ENCODE peak calls at places on chromosomes 11 and 22, in five cellular contexts. Q is H9, A is neuronal stem cell, K is trophoblast cell, I is H1. Z is an unnamed sample.

GRCh38 chr11:86486261-86487030 is 111.8 kb downstream of the CCDC81 start:
- DNase-seq in K (no peak), A (no peak), I (no peak), Q (no peak), Z (no peak)

GRCh38 chr11:130737041-130737830 is 179.0 kb downstream of the SNX19 start:
- DNase-seq in K (no peak), A (no peak), Q (no peak), I (no peak), Z (no peak)

GRCh38 chr11:12806113-12806512 is 131.9 kb downstream of the TEAD1 start:
- DNase-seq in Q (no peak), K (peak; percentile 61), A (no peak), I (no peak), Z (peak; percentile 74)

GRCh38 chr11:111512296-111513239 is at the start of gene BTG4:
- DNase-seq in K (peak; percentile 62), A (no peak), I (peak; percentile 65), Q (peak; percentile 56), Z (peak; percentile 51)

GRCh38 chr11:127345819-127346459 is 345.4 kb upstream of the KIRREL3 start:
- DNase-seq in Q (peak; percentile 48), I (peak; percentile 69), K (peak; percentile 6), A (peak; percentile 39), Z (peak; percentile 10)

GRCh38 chr11:3037041-3037944 is 19.9 kb downstream of the CARS1 start:
- DNase-seq in K (peak; percentile 66), I (peak; percentile 90), A (peak; percentile 83), Q (peak; percentile 84), Z (peak; percentile 82)

GRCh38 chr11:86230196-86230813 is 14.2 kb upstream of the EED start:
- DNase-seq in I (no peak), K (no peak), Q (no peak), A (no peak), Z (no peak)

GRCh38 chr11:70073881-70074371 is 4.2 kb upstream of the ANO1 start:
- DNase-seq in A (no peak), Q (peak; percentile 38), K (no peak), I (no peak), Z (peak; percentile 5)

GRCh38 chr22:42997577-42997976 is 17.4 kb downstream of the PACSIN2 start:
- DNase-seq in I (no peak), K (no peak), A (no peak), Q (no peak), Z (peak; percentile 49)

GRCh38 chr22:49382451-49382735 is 445.3 kb downstream of the BRD1 start:
- DNase-seq in A (no peak), K (no peak), Q (peak; percentile 25), I (no peak), Z (no peak)

GRCh38 chr22:29253561-29254282 is 14.1 kb downstream of the RHBDD3 start:
- DNase-seq in Q (no peak), K (no peak), A (no peak), I (no peak), Z (no peak)

GRCh38 chr11:36253238-36253637 is 36.0 kb downstream of the COMMD9 start:
- DNase-seq in A (no peak), Q (no peak), I (no peak), K (no peak), Z (no peak)

GRCh38 chr22:41576877-41577276 is 12.8 kb downstream of the PMM1 start:
- DNase-seq in A (peak; percentile 39), I (peak; percentile 85), K (peak; percentile 52), Q (peak; percentile 89), Z (peak; percentile 67)

GRCh38 chr11:125250316-125250870 is 85.8 kb downstream of the PKNOX2 start:
- DNase-seq in A (no peak), Q (no peak), I (no peak), K (no peak), Z (no peak)

GRCh38 chr11:16536513-16536912 is 180.2 kb upstream of the SOX6 start:
- DNase-seq in I (no peak), K (no peak), Q (no peak), A (no peak), Z (no peak)

GRCh38 chr11:74487875-74488274 is 5.6 kb downstream of the LIPT2 start:
- DNase-seq in K (peak; percentile 27), A (no peak), I (no peak), Q (peak; percentile 46), Z (no peak)

GRCh38 chr11:118634435-118635236 is 27.2 kb downstream of the PHLDB1 start:
- DNase-seq in K (peak; percentile 51), Q (peak; percentile 95), I (peak; percentile 89), A (no peak), Z (peak; percentile 33)

GRCh38 chr11:86802146-86802545 is 1.8 kb downstream of the PRSS23 start:
- DNase-seq in A (no peak), K (no peak), Q (no peak), I (no peak), Z (no peak)

GRCh38 chr11:114762437-114762836 is 84.1 kb downstream of the NXPE2 start:
- DNase-seq in A (peak; percentile 46), I (peak; percentile 74), K (peak; percentile 49), Q (peak; percentile 72), Z (peak; percentile 62)

GRCh38 chr11:3156661-3157311 is 8.3 kb downstream of the OSBPL5 start:
- DNase-seq in A (no peak), Q (no peak), I (no peak), K (no peak), Z (no peak)

GRCh38 chr22:37418627-37419369 is 8.5 kb downstream of the ELFN2 start:
- DNase-seq in Q (no peak), A (no peak), I (no peak), K (no peak), Z (no peak)

GRCh38 chr11:105177658-105178057 is 38.1 kb upstream of the CARD18 start:
- DNase-seq in Q (no peak), A (no peak), I (no peak), K (peak; percentile 25), Z (peak; percentile 86)

GRCh38 chr11:59802639-59803176 is 7.9 kb downstream of the MRPL16 start:
- DNase-seq in A (peak; percentile 4), Q (no peak), K (peak; percentile 9), I (no peak), Z (peak; percentile 70)

GRCh38 chr11:70567680-70568503 is 169.6 kb downstream of the CTTN start:
- DNase-seq in Q (peak; percentile 60), I (no peak), A (no peak), K (peak; percentile 42), Z (peak; percentile 54)

GRCh38 chr22:46150615-46151423 is 493 bp downstream of the PPARA start:
- DNase-seq in K (no peak), A (peak; percentile 29), I (peak; percentile 71), Q (peak; percentile 34), Z (peak; percentile 47)

DNA sequence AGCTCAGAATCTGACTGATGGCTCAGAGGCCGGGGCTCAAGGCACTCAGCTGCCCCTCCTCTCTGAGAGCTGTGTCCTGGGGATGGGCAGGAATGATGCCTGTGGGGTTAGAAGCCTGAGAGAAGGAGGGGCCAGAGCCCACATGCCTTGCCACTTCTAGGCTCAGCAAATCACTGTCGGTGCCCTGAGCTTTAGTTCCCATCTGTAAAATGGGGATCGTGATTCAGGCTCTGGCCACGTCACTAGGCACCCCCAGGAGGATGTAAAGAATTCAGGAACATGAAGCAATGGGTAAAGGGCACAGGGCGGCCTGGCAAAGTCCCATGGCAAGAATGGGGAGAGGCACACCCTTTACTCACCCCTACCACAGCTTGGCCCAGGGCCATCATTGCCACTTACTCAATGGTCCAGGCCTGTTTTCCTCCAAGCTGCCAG is 3.5 kb upstream of the CDC42EP2 start:
- DNase-seq in K (no peak), A (no peak), I (no peak), Q (no peak), Z (no peak)
- H2BK120ac ChIP-seq in K (no peak overlapping the region), A (no peak overlapping the region), I (no peak overlapping the region), Q (no peak overlapping the region), Z (no peak overlapping the region)

GRCh38 chr22:20563941-20564371 is 56.5 kb downstream of the MED15 start:
- DNase-seq in A (no peak), K (no peak), I (no peak), Q (no peak), Z (no peak)

GRCh38 chr22:20560716-20561115 is 53.3 kb downstream of the MED15 start:
- DNase-seq in K (no peak), Q (no peak), I (no peak), A (no peak), Z (no peak)

GRCh38 chr22:20563464-20563906 is 56.1 kb downstream of the MED15 start:
- DNase-seq in Q (no peak), K (no peak), A (no peak), I (no peak), Z (no peak)

GRCh38 chr22:20562607-20563463 is 55.4 kb downstream of the MED15 start:
- DNase-seq in I (no peak), K (no peak), A (no peak), Q (no peak), Z (no peak)

DNA sequence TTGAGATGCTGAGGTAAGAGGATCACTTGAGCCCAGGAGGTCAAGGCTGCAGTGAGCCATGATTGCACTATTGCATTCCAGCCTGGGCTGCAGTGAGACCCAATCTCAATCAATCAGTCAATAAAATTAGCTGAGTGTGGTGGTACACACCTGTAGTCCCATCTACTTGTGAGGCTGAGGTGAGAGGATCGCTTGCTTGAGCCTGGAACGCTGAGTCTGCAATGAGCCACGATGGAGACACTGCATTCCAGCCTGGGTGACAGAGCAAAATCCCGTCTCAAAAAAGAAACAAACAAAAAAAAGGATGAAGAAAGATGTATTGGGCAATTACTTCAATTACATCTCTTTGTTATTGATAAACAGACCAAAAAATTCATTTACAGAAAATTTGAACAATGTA is 54.5 kb downstream of the MED15 start:
- DNase-seq in A (no peak), Q (no peak), K (no peak), I (no peak), Z (no peak)
- H2BK12ac ChIP-seq in A (no peak overlapping the region), Q (no peak overlapping the region), K (no peak overlapping the region), I (no peak overlapping the region), Z (no peak overlapping the region)

GRCh38 chr11:19365743-19366410 is 125.1 kb upstream of the E2F8 start:
- DNase-seq in A (peak; percentile 40), K (no peak), Q (no peak), I (no peak), Z (no peak)
- H2BK120ac ChIP-seq in A (no peak overlapping the region), K (peak overlapping the region; percentile 56), Q (no peak overlapping the region), I (no peak overlapping the region), Z (no peak overlapping the region)

GRCh38 chr11:92166335-92166734 is 58.3 kb upstream of the FAT3 start:
- DNase-seq in K (no peak), A (no peak), I (no peak), Q (no peak), Z (no peak)
- H2BK12ac ChIP-seq in K (no peak overlapping the region), A (no peak overlapping the region), I (no peak overlapping the region), Q (no peak overlapping the region), Z (no peak overlapping the region)

GRCh38 chr11:208177-208916 is 839 bp downstream of the RIC8A start:
- DNase-seq in Q (peak; percentile 70), A (peak; percentile 78), K (peak; percentile 69), I (peak; percentile 80), Z (peak; percentile 87)
- H2BK120ac ChIP-seq in Q (peak overlapping the region; percentile 71), A (peak overlapping the region; percentile 63), K (peak overlapping the region; percentile 75), I (no peak overlapping the region), Z (peak overlapping the region; percentile 50)

DNA sequence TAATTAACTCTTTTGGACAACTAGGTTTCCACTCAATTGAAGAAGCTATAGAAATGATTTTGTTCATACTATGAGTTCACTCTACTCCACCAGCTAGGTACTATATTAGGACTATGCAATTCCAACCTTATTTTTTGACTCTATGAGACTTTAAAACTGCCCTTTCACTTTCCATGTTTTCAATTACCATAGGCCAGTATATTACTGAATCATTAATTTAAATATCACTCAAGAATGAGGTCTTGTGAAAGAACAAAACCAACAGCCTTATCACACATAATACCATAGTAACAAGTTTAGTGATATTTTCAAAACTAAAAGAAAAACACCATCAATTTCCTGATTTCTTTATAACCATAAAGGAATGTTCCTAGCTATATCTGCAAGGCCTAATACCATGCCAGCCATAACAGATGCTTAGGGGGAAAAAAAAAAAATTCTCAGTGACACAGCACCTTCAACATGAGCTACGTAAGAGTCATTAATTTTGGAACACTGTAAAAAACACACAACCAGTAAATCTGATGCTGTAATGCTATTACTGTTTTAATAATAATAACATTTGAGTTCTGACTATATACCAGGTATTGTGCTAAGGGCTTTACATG is 6.1 kb downstream of the DCUN1D5 start:
- DNase-seq in Q (no peak), I (no peak), K (no peak), A (no peak), Z (no peak)
- H2BK12ac ChIP-seq in Q (no peak overlapping the region), I (no peak overlapping the region), K (no peak overlapping the region), A (no peak overlapping the region), Z (no peak overlapping the region)